ENCODE peak calls at places on chromosomes 6 and 20, in six cellular contexts. N, M, Z, Y, L and O are unnamed samples.

GRCh38 chr6:37456126-37456525 is 23.1 kb downstream of the CMTR1 start:
- DNase-seq in N (no peak), M (peak; percentile 95), Z (no peak), Y (peak; percentile 69), L (no peak), O (no peak)

GRCh38 chr6:72809701-72810379 is 188.0 kb downstream of the KCNQ5 start:
- DNase-seq in N (no peak), M (no peak), Z (no peak), Y (no peak), L (no peak), O (no peak)

GRCh38 chr6:167974644-167975344 is 22.7 kb upstream of the KIF25 start:
- DNase-seq in N (no peak), M (no peak), Z (no peak), Y (peak; percentile 65), L (no peak), O (no peak)

GRCh38 chr6:22222469-22222868 is 74.4 kb downstream of the PRL start:
- DNase-seq in N (peak; percentile 82), M (no peak), Z (no peak), Y (no peak), L (no peak), O (no peak)

GRCh38 chr20:61835791-61836350 is 229.8 kb downstream of the TAF4 start:
- DNase-seq in N (no peak), M (no peak), Z (no peak), Y (no peak), L (no peak), O (no peak)

GRCh38 chr6:46491789-46492547 is 719 bp upstream of the RCAN2 start:
- DNase-seq in N (peak; percentile 77), M (peak; percentile 71), Z (no peak), Y (peak; percentile 13), L (peak; percentile 39), O (peak; percentile 65)

GRCh38 chr6:20403766-20404640 is 2.3 kb downstream of the E2F3 start:
- DNase-seq in N (peak; percentile 69), M (peak; percentile 82), Z (no peak), Y (peak; percentile 64), L (peak; percentile 68), O (peak; percentile 61)

GRCh38 chr6:126724821-126725220 is 384.9 kb downstream of the CENPW start:
- DNase-seq in N (no peak), M (no peak), Z (no peak), Y (no peak), L (no peak), O (no peak)

GRCh38 chr6:12334524-12335130 is 44.5 kb downstream of the EDN1 start:
- DNase-seq in N (no peak), M (no peak), Z (no peak), Y (peak; percentile 49), L (no peak), O (no peak)

GRCh38 chr6:139490482-139490881 is 116.0 kb upstream of the CITED2 start:
- DNase-seq in N (no peak), M (no peak), Z (peak; percentile 60), Y (no peak), L (peak; percentile 39), O (no peak)

GRCh38 chr6:97919631-97920030 is 636.6 kb upstream of the MMS22L start:
- DNase-seq in N (no peak), M (no peak), Z (no peak), Y (no peak), L (no peak), O (no peak)

GRCh38 chr20:62449951-62450815 is 22.8 kb upstream of the RBBP8NL start:
- DNase-seq in N (no peak), M (no peak), Z (no peak), Y (peak; percentile 32), L (no peak), O (no peak)

GRCh38 chr6:167855825-167856425 is 29.2 kb downstream of the AFDN start:
- DNase-seq in N (no peak), M (peak; percentile 96), Z (no peak), Y (peak; percentile 88), L (no peak), O (peak; percentile 59)

GRCh38 chr6:11329841-11330765 is 97.6 kb upstream of the NEDD9 start:
- DNase-seq in N (no peak), M (no peak), Z (no peak), Y (no peak), L (no peak), O (peak; percentile 27)

GRCh38 chr6:112178846-112179245 is 75.5 kb downstream of the LAMA4 start:
- DNase-seq in N (no peak), M (no peak), Z (no peak), Y (no peak), L (no peak), O (no peak)

GRCh38 chr6:6689413-6690143 is 101.1 kb downstream of the LY86 start:
- DNase-seq in N (no peak), M (peak; percentile 82), Z (no peak), Y (peak; percentile 83), L (no peak), O (no peak)

GRCh38 chr6:153263489-153263888 is 132.4 kb upstream of the RGS17 start:
- DNase-seq in N (no peak), M (no peak), Z (no peak), Y (no peak), L (no peak), O (no peak)

GRCh38 chr20:50646483-50646996 is 44.8 kb downstream of the RIPOR3 start:
- DNase-seq in N (no peak), M (peak; percentile 63), Z (no peak), Y (peak; percentile 39), L (no peak), O (no peak)

GRCh38 chr6:9789201-9789600 is 625.7 kb downstream of the TFAP2A start:
- DNase-seq in N (peak; percentile 27), M (peak; percentile 70), Z (no peak), Y (no peak), L (no peak), O (no peak)

GRCh38 chr6:163994566-163994965 is 580.0 kb downstream of the QKI start:
- DNase-seq in N (no peak), M (no peak), Z (no peak), Y (no peak), L (no peak), O (no peak)

GRCh38 chr6:49787176-49787575 is at the start of gene PGK2:
- DNase-seq in N (peak; percentile 88), M (no peak), Z (peak; percentile 14), Y (peak; percentile 33), L (peak; percentile 7), O (no peak)

GRCh38 chr6:33431880-33432541 is 12.1 kb downstream of the SYNGAP1 start:
- DNase-seq in N (peak; percentile 66), M (no peak), Z (no peak), Y (no peak), L (peak; percentile 81), O (no peak)

GRCh38 chr20:50191566-50192363 is 1.1 kb downstream of the CEBPB start:
- DNase-seq in N (peak; percentile 78), M (peak; percentile 77), Z (peak; percentile 67), Y (peak; percentile 58), L (peak; percentile 84), O (peak; percentile 77)

GRCh38 chr6:46288863-46289262 is 118.1 kb upstream of the ENPP5 start:
- DNase-seq in N (no peak), M (no peak), Z (peak; percentile 21), Y (no peak), L (no peak), O (no peak)

GRCh38 chr6:56766806-56767178 is 124.1 kb upstream of the DST start:
- DNase-seq in N (no peak), M (peak; percentile 76), Z (peak; percentile 96), Y (peak; percentile 72), L (no peak), O (no peak)

GRCh38 chr6:169997930-169998218 is 246.5 kb downstream of the ERMARD start:
- DNase-seq in N (no peak), M (no peak), Z (no peak), Y (no peak), L (no peak), O (no peak)

GRCh38 chr20:2757001-2757400 is 43.4 kb downstream of the CPXM1 start:
- DNase-seq in N (no peak), M (no peak), Z (no peak), Y (no peak), L (no peak), O (no peak)

DNA sequence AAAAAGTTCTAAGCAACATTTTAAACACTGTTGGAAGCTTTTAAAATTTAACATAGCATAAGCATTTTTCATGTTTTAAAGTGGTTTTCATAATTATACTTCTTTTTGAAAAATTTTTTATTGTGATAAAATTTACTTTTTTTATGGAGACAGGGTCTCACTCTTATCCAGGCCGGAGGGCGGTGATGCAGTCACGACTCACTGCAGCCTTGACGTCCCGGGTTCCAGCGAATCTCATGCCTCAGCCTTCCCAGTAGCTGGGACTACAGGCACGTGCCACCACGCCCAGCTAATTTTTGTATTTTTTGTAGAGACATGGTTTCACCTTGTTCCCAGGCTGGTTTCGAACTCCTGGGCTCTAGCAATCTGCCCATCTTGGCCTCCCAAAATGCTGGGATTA is 46.1 kb upstream of the TULP4 start:
- DNase-seq in N (no peak), M (no peak), Z (no peak), Y (peak; percentile 24), L (no peak), O (no peak)
- TF ChIP-seq EZH2phosphoT487 in N (no peak), M (no peak), Z (no peak), Y (no peak), L (no peak), O (no peak)

GRCh38 chr20:58850693-58851174 is at the start of gene GNAS-AS1:
- DNase-seq in N (peak; percentile 95), M (peak; percentile 82), Z (peak; percentile 83), Y (no peak), L (peak; percentile 90), O (peak; percentile 83)
- TF ChIP-seq EZH2phosphoT487 in N (no peak), M (no peak), Z (no peak), Y (no peak), L (no peak), O (no peak)

DNA sequence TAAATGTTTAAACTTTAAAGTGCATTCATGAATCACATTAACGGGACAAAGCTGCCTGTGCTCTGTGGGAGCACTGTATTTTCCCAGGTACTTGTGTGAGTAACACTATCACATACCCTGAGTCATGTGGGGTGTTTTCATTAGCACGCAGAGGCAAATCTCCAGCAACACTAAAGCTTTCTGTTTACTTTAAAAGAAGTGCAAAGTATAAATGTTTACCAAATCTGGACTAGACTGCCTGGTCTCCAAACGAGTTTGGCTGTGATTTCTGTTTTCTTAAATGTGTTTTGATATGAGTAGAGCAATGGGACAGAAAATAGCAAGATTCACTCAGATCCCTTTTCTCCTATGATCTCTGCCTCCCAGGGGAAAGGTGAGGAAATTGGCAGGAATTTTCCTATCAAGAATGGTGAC is 28.8 kb upstream of the RIPPLY2 start:
- DNase-seq in N (no peak), M (peak; percentile 33), Z (no peak), Y (peak; percentile 56), L (no peak), O (peak; percentile 38)
- TF ChIP-seq EZH2phosphoT487 in N (no peak), M (no peak), Z (no peak), Y (no peak), L (no peak), O (no peak)

GRCh38 chr6:148967128-148967527 is 220.3 kb downstream of the UST start:
- DNase-seq in N (no peak), M (no peak), Z (no peak), Y (no peak), L (no peak), O (no peak)

GRCh38 chr6:148969271-148969666 is 222.4 kb downstream of the UST start:
- DNase-seq in N (no peak), M (no peak), Z (no peak), Y (no peak), L (no peak), O (no peak)

GRCh38 chr6:148969679-148970078 is 222.8 kb downstream of the UST start:
- DNase-seq in N (peak; percentile 49), M (peak; percentile 93), Z (no peak), Y (no peak), L (no peak), O (peak; percentile 37)

GRCh38 chr6:148967546-148967945 is 220.7 kb downstream of the UST start:
- DNase-seq in N (no peak), M (no peak), Z (no peak), Y (no peak), L (no peak), O (no peak)

GRCh38 chr6:148968636-148969270 is 221.9 kb downstream of the UST start:
- DNase-seq in N (no peak), M (peak; percentile 82), Z (no peak), Y (no peak), L (no peak), O (no peak)
- TF ChIP-seq EZH2phosphoT487 in N (no peak), M (no peak), Z (no peak), Y (no peak), L (no peak), O (no peak)